ENCODE peak calls at places on chromosomes 1 and 21, in five cellular contexts. X is NCI-H2081 treated with DMSO at 0.1 percent for 48 hours; V is stimulated activated CD8-positive, alpha-beta memory T cell treated with anti-CD3 and anti-CD28 coated beads, Interleukin-7, amount 100 ng/mL, for 1 hour; B is EL; A is anterior cingulate cortex. Z is an unnamed sample.

GRCh38 chr21:46226146-46226545 is 2.4 kb downstream of the LSS start:
- DNase-seq in X (no peak), V (no peak), B (no peak), A (no peak), Z (no peak)

GRCh38 chr1:222892137-222892763 is 77.4 kb downstream of the DISP1 start:
- DNase-seq in X (no peak), V (no peak), B (peak), A (no peak), Z (no peak)

GRCh38 chr1:225851810-225852209 is 30.4 kb downstream of the TMEM63A start:
- DNase-seq in X (no peak), V (no peak), B (no peak), A (no peak), Z (no peak)

GRCh38 chr1:119947468-119947867 is 51.2 kb upstream of the ADAM30 start:
- DNase-seq in X (no peak), V (no peak), B (peak), A (no peak), Z (no peak)

GRCh38 chr1:154943649-154944421 is 7.3 kb upstream of the PMVK start:
- DNase-seq in X (no peak), V (no peak), B (peak), A (no peak), Z (peak)

GRCh38 chr1:28796321-28797213 is 15.4 kb upstream of the OPRD1 start:
- DNase-seq in X (no peak), V (no peak), B (no peak), A (no peak), Z (no peak)

GRCh38 chr1:204506091-204506968 is 9.9 kb upstream of the MDM4 start:
- DNase-seq in X (peak), V (peak), B (peak), A (peak), Z (peak)

GRCh38 chr1:4137621-4138390 is 237.7 kb upstream of the C1orf174 start:
- DNase-seq in X (no peak), V (no peak), B (no peak), A (no peak), Z (no peak)

GRCh38 chr1:237012789-237013383 is 8.6 kb upstream of the MT1HL1 start:
- DNase-seq in X (peak), V (no peak), B (peak), A (no peak), Z (peak)

GRCh38 chr1:50873458-50874187 is 86.4 kb downstream of the FAF1 start:
- DNase-seq in X (peak), V (peak), B (peak), A (no peak), Z (peak)

GRCh38 chr1:173409613-173410012 is 67.5 kb upstream of the PRDX6 start:
- DNase-seq in X (no peak), V (no peak), B (peak), A (peak), Z (no peak)

GRCh38 chr1:157944666-157945280 is 48.7 kb upstream of the KIRREL1 start:
- DNase-seq in X (no peak), V (no peak), B (no peak), A (no peak), Z (no peak)

GRCh38 chr1:115052454-115053083 is 22.9 kb downstream of the TSHB start:
- DNase-seq in X (peak), V (no peak), B (peak), A (no peak), Z (peak)

GRCh38 chr1:109910963-109911798 is 532 bp downstream of the CSF1 start:
- DNase-seq in X (no peak), V (no peak), B (no peak), A (no peak), Z (no peak)

GRCh38 chr1:112870887-112871646 is 84.9 kb downstream of the SLC16A1 start:
- DNase-seq in X (no peak), V (no peak), B (no peak), A (no peak), Z (no peak)

GRCh38 chr1:229402993-229403392 is 30.9 kb downstream of the ACTA1 start:
- DNase-seq in X (no peak), V (no peak), B (no peak), A (no peak), Z (no peak)

GRCh38 chr1:116763787-116764465 is 9.7 kb downstream of the CD2 start:
- DNase-seq in X (no peak), V (no peak), B (peak), A (no peak), Z (no peak)

GRCh38 chr1:207328908-207329307 is 7.4 kb downstream of the CD55 start:
- DNase-seq in X (no peak), V (no peak), B (no peak), A (no peak), Z (no peak)

GRCh38 chr1:162094271-162094670 is 24.8 kb downstream of the NOS1AP start:
- DNase-seq in X (no peak), V (no peak), B (peak), A (no peak), Z (no peak)

GRCh38 chr1:46343705-46344104 is 3.1 kb downstream of the NSUN4 start:
- DNase-seq in X (no peak), V (no peak), B (no peak), A (no peak), Z (no peak)